ENCODE peak calls at places on chromosomes 2 and 18, in four cellular contexts. X is fibroblast of lung, U is IMR-90, Y is spleen. E is an unnamed sample. For H3K4me1 and H3K27me3, the result is how much of the 10 kb centered on the place peaks cover.

GRCh38 chr2:151486100-151486499 is 76.4 kb downstream of the RIF1 start:
- DNase-seq in U (no peak), Y (no peak), X (no peak), E (no peak)

GRCh38 chr18:63322908-63323634 is 3.5 kb upstream of the BCL2 start:
- DNase-seq in X (peak), Y (no peak), U (peak), E (peak)

GRCh38 chr2:13050764-13051163 is 334.0 kb downstream of the TRIB2 start:
- DNase-seq in X (peak), U (peak), Y (no peak), E (no peak)

GRCh38 chr18:36321636-36322407 is 24.3 kb downstream of the FHOD3 start:
- DNase-seq in U (peak), Y (no peak), X (no peak), E (no peak)

GRCh38 chr2:189763908-189764661 is 1.5 kb upstream of the OSGEPL1 start:
- DNase-seq in X (peak), Y (no peak), U (peak), E (no peak)

GRCh38 chr2:105803337-105803736 is 58.6 kb downstream of the NCK2 start:
- DNase-seq in Y (no peak), X (no peak), U (no peak), E (no peak)

GRCh38 chr2:161681043-161681442 is 56.8 kb downstream of the SLC4A10 start:
- DNase-seq in U (no peak), Y (no peak), X (peak), E (peak)

GRCh38 chr18:12001400-12001799 is 20.1 kb downstream of the IMPA2 start:
- DNase-seq in X (no peak), U (no peak), Y (no peak), E (no peak)

GRCh38 chr2:136257893-136258292 is 139.9 kb upstream of the CXCR4 start:
- DNase-seq in U (no peak), Y (no peak), X (no peak), E (no peak)
- H3K4me1 ChIP-seq in U (under half), Y (under half), X (under half), E (under half)

GRCh38 chr18:22226801-22227200 is 57.4 kb downstream of the GATA6 start:
- DNase-seq in U (peak), Y (no peak), X (no peak), E (no peak)

GRCh38 chr18:22223263-22223960 is 54.0 kb downstream of the GATA6 start:
- DNase-seq in X (peak), Y (no peak), U (peak), E (no peak)

GRCh38 chr18:22224339-22224738 is 55.0 kb downstream of the GATA6 start:
- DNase-seq in X (no peak), U (no peak), Y (no peak), E (no peak)

GRCh38 chr18:22221350-22221749 is 52.0 kb downstream of the GATA6 start:
- DNase-seq in U (no peak), Y (no peak), X (no peak), E (no peak)

GRCh38 chr18:22223961-22224322 is 54.6 kb downstream of the GATA6 start:
- DNase-seq in U (no peak), X (no peak), Y (no peak), E (no peak)
- H3K27me3 ChIP-seq in U (under half), X (under half), Y (under half), E (under half)

GRCh38 chr18:6776193-6776592 is 46.7 kb downstream of the ARHGAP28 start:
- DNase-seq in Y (no peak), U (peak), X (peak), E (no peak)
- H3K4me3 ChIP-seq in Y (no peak), U (no peak), X (no peak), E (no peak)

GRCh38 chr2:24492283-24493272 is 1.5 kb downstream of the NCOA1 start:
- DNase-seq in X (peak), U (no peak), Y (no peak), E (peak)

GRCh38 chr2:24493713-24494112 is 2.7 kb downstream of the NCOA1 start:
- DNase-seq in X (peak), Y (no peak), U (no peak), E (peak)

GRCh38 chr2:24490674-24491625 is at the start of gene NCOA1:
- DNase-seq in X (peak), U (peak), Y (peak), E (peak)

GRCh38 chr2:24489942-24490673 is 946 bp upstream of the NCOA1 start:
- DNase-seq in X (peak), U (peak), Y (no peak), E (peak)

GRCh38 chr2:24491626-24492282 is 700 bp downstream of the NCOA1 start:
- DNase-seq in Y (peak), X (peak), U (no peak), E (peak)
- H3K4me1 ChIP-seq in Y (half or more), X (under half), U (under half), E (half or more)

DNA sequence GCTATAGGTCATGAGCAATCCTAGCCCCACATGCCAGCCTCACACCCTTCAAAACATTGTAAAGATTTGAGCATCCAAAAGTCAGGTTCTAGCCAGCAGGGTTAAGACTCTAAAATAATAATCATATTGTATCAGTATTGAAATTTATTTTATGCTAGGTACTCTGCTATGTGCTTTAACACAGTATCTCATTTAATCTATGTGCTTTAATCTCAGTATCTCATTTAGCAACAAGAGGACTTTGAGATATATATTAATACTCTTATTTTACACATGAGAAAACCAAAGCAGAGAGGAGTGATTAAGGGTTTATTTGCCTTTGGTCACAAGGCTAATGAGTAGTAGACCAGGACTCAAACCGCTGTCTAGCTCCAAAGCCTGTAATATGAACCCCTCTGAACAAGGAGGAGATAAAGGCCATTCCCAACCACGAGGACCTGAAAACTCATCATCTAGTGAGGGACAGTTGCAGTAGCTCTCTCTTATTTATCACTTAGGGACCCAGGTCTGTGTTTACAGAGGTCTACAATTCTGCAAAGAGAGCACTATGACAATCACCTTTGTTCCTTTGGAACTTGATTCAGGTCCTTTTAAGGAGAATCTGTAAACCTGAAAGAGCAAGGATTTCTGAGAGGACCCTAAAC is 116.5 kb upstream of the SERTAD2 start:
- DNase-seq in X (peak), Y (no peak), U (peak), E (no peak)
- H3K27me3 ChIP-seq in X (under half), Y (under half), U (under half), E (under half)

GRCh38 chr18:57210101-57210661 is 63.3 kb downstream of the BOD1L2 start:
- DNase-seq in U (peak), X (peak), Y (no peak), E (peak)
- H3K4me3 ChIP-seq in U (no peak), X (no peak), Y (no peak), E (no peak)

GRCh38 chr2:84891355-84892010 is 10.6 kb upstream of the TRABD2A start:
- DNase-seq in Y (no peak), U (no peak), X (no peak), E (no peak)
- H3K4me1 ChIP-seq in Y (half or more), U (under half), X (under half), E (under half)

DNA sequence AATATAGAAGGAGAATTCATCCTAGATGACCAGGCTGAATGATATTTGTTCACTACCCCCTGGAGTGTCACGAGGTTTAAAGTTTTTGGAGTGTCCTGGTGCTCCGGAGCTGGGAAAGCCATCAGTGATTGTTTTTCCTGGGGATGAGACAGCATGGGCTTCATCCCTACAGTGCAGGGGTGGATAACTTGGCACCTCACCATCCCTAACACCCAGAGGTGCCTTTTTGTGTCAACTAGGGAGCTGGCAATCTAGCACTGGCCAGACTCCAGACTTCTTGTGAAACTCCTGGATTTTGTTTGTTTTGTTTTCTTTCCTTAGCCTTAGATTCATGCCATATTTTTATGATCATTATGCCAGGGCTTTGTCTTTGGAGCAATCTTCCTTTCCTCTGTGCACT is 164.8 kb downstream of the PRKCE start:
- DNase-seq in Y (no peak), X (peak), U (peak), E (no peak)
- H3K27me3 ChIP-seq in Y (under half), X (under half), U (under half), E (under half)

GRCh38 chr2:60569680-60570111 is 16.2 kb upstream of the BCL11A start:
- DNase-seq in X (no peak), Y (no peak), U (no peak), E (peak)
- H3K4me3 ChIP-seq in X (peak), Y (peak), U (peak), E (peak)